ENCODE peak calls at places on chromosomes 11 and 22, in four cellular contexts. C is mesendoderm, B is mesenchymal stem cell, N is trophoblast cell. X is an unnamed sample.

GRCh38 chr11:65298131-65298535 is 16.5 kb upstream of the CDC42EP2 start:
- DNase-seq in N (no peak), B (peak; percentile 71), C (no peak), X (no peak)

GRCh38 chr11:45876401-45876800 is 9.1 kb upstream of the MAPK8IP1 start:
- DNase-seq in N (no peak), B (no peak), C (peak; percentile 39), X (no peak)

GRCh38 chr11:71459076-71459766 is 6.2 kb downstream of the NADSYN1 start:
- DNase-seq in N (peak; percentile 34), B (no peak), C (no peak), X (no peak)

GRCh38 chr11:95697614-95698408 is 91.8 kb downstream of the FAM76B start:
- DNase-seq in B (no peak), N (no peak), C (no peak), X (no peak)

GRCh38 chr22:43330178-43331063 is 12.8 kb downstream of the SCUBE1 start:
- DNase-seq in N (no peak), C (no peak), B (no peak), X (no peak)

GRCh38 chr11:113468666-113469345 is 6.4 kb downstream of the DRD2 start:
- DNase-seq in C (no peak), B (no peak), N (no peak), X (no peak)

GRCh38 chr22:42270178-42270511 is 308 bp downstream of the TCF20 start:
- DNase-seq in C (peak; percentile 77), N (no peak), B (peak; percentile 25), X (no peak)

GRCh38 chr11:10807629-10808552 is 835 bp downstream of the EIF4G2 start:
- DNase-seq in C (peak; percentile 58), B (peak; percentile 52), N (no peak), X (peak; percentile 35)

GRCh38 chr11:96319901-96320656 is 22.9 kb downstream of the MAML2 start:
- DNase-seq in C (no peak), N (no peak), B (no peak), X (no peak)

GRCh38 chr11:86097965-86098364 is 29.1 kb upstream of the PICALM start:
- DNase-seq in N (no peak), B (no peak), C (no peak), X (no peak)

GRCh38 chr11:84558085-84558905 is 1068.8 kb downstream of the DLG2 start:
- DNase-seq in B (peak; percentile 48), C (peak; percentile 74), N (peak; percentile 25), X (peak; percentile 24)

GRCh38 chr11:104028476-104028875 is 8.0 kb upstream of the DDI1 start:
- DNase-seq in N (no peak), C (no peak), B (peak; percentile 21), X (no peak)

GRCh38 chr11:120205596-120206161 is 5.2 kb upstream of the OAF start:
- DNase-seq in B (peak; percentile 84), C (no peak), N (peak; percentile 18), X (no peak)

GRCh38 chr11:66488957-66489356 is 8.7 kb downstream of the DPP3 start:
- DNase-seq in N (no peak), C (no peak), B (no peak), X (no peak)

GRCh38 chr11:124482362-124483147 is 37.1 kb upstream of the OR8B8 start:
- DNase-seq in B (peak; percentile 65), N (no peak), C (peak; percentile 33), X (no peak)

GRCh38 chr11:36333468-36333867 is 37.4 kb downstream of the PRR5L start:
- DNase-seq in C (no peak), N (no peak), B (peak; percentile 46), X (no peak)

GRCh38 chr11:131025020-131025419 is 108.7 kb upstream of the SNX19 start:
- DNase-seq in N (no peak), C (peak; percentile 69), B (peak; percentile 59), X (peak; percentile 9)
- H2BK120ac ChIP-seq in N (no peak overlapping the region), C (no peak overlapping the region), B (no peak overlapping the region), X (no peak overlapping the region)

GRCh38 chr11:68727783-68728182 is 23.5 kb downstream of the TESMIN start:
- DNase-seq in N (no peak), B (no peak), C (peak; percentile 17), X (no peak)
- H3K4me3 ChIP-seq in N (no peak overlapping the region), B (no peak overlapping the region), C (no peak overlapping the region), X (no peak overlapping the region)

GRCh38 chr11:130415719-130416536 is 12.5 kb downstream of the ADAMTS8 start:
- DNase-seq in B (no peak), C (no peak), N (no peak), X (no peak)
- H2BK120ac ChIP-seq in B (no peak overlapping the region), C (no peak overlapping the region), N (no peak overlapping the region), X (peak overlapping the region; percentile 83)

GRCh38 chr22:20135265-20135664 is 3.7 kb downstream of the ZDHHC8 start:
- DNase-seq in N (no peak), C (no peak), B (no peak), X (no peak)

GRCh38 chr22:20131856-20132685 is 467 bp downstream of the ZDHHC8 start:
- DNase-seq in N (no peak), B (no peak), C (no peak), X (no peak)

GRCh38 chr22:20132686-20133246 is 1.2 kb downstream of the ZDHHC8 start:
- DNase-seq in C (no peak), N (no peak), B (no peak), X (no peak)

GRCh38 chr22:20135846-20136602 is 4.4 kb downstream of the ZDHHC8 start:
- DNase-seq in C (no peak), N (no peak), B (no peak), X (no peak)

DNA sequence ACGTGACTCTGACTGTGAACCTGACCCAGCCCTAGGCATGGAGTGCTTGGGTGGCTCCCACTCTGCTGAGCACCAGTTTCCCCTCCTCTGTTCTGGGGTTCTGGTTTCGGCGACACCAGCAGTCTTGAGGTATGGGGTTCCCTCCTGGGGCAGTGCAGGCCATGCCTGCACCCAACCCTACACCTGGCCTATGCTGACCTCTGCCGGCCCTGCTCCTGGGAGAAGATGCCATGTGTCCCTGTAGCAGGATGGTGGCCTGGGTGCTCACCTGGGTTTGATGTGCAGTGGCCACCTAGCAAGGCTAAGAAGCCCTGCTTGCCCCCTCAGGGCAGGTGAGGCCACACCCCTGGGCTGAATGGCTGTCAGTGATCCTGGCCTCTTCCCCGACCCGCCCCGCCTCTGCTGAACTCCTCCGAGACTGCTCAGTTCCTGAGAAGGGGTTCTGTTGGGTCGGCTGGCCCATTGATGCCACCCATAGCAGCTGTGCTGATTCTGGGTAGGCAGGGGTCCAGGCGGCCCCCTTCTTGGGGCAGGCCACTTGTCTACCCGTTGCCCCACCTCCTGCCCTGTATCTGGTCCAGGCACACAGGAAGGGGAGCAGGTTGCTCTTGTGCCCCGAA is 2.4 kb downstream of the ZDHHC8 start:
- DNase-seq in B (no peak), C (no peak), N (no peak), X (no peak)
- H3K4me3 ChIP-seq in B (no peak overlapping the region), C (no peak overlapping the region), N (no peak overlapping the region), X (no peak overlapping the region)

DNA sequence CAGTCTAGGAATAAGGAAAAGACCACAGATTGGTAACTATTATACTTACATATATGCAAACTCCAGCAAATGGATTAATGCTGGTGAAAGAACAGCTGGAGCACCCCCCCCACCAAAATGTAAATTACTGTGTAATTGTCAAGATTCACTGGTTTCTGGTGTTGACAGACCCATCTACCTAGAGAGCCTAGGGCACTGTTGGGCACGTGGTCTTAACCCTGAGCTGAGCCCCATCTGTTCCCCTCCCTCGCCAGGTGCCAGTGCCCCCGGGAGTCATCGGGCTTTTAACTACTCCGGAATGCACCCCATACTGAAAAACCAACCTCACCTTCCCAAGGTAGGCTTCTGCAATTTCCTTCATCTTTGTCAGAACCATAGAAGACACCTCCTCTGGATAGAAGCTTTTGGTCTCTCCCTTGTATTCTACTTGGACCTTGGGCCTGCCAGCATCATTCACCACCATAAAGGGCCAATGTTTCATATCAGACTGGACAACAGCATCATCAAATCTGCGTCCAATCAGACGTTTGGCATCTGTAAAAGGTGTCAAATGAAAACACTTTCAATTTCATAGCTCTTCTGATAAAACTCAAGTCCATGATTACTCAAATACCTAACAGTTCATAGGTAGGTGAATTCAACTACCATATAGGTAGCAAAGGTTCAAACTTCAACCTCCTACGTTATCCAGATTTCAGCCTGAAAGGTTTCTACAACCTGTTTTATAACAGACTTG is 1.5 kb downstream of the HSPA8 start:
- DNase-seq in N (no peak), C (no peak), B (no peak), X (no peak)
- H2BK120ac ChIP-seq in N (no peak overlapping the region), C (no peak overlapping the region), B (no peak overlapping the region), X (no peak overlapping the region)

DNA sequence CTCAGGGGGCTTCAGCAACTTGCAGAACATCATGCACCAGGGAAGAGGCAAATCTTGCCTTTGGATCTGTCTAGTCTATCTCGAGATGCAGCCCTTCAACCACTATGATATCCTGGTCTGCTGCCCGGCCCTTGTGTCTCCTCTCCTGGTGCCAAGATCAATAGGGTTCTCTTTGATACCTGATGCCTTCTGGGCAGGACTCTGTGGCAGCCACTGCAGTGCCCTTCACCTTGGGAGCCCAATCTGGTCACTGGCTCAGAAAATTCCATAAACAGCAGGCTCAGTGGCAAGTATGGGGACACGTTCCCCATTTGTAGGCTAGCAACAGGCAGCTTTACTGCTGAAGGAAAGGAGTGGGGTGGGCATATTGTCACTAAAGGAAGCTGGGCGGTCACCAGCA is 23.4 kb downstream of the SYN3 start:
- DNase-seq in B (no peak), C (no peak), N (no peak), X (no peak)
- H3K4me3 ChIP-seq in B (no peak overlapping the region), C (no peak overlapping the region), N (no peak overlapping the region), X (no peak overlapping the region)

DNA sequence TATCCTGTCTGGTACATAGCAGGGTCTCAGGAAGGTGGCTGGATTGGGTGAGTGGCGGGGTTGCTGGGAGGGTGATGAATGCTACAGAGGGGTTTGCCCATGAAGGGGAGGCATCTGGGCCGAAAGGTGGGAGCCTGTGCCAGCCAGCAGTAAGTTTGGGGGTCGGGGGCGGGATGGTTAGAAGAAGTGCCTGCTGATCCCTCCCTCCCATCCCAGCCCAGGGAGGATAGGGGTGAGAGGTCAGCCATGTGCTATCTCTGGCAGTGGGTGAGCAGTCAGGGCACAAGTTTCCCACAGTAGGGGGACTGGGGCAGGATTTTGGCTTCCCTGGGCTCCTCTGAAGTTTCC is 2.9 kb downstream of the CD82 start:
- DNase-seq in C (no peak), N (no peak), B (no peak), X (no peak)
- H2BK120ac ChIP-seq in C (no peak overlapping the region), N (no peak overlapping the region), B (peak overlapping the region; percentile 57), X (no peak overlapping the region)

GRCh38 chr22:39765029-39765428 is 128.5 kb downstream of the ENTHD1 start:
- DNase-seq in C (peak; percentile 8), B (no peak), N (no peak), X (no peak)
- H3K4me3 ChIP-seq in C (no peak overlapping the region), B (no peak overlapping the region), N (no peak overlapping the region), X (no peak overlapping the region)

X was measured in neuronal stem cell.